ENCODE peak calls at places on chromosome 9, in five cellular contexts. B, V, M, Q and U are unnamed samples.

GRCh38 chr9:15139467-15139866 is 167.5 kb downstream of the TTC39B start:
- DNase-seq in B (no peak), V (no peak), M (no peak), Q (no peak), U (no peak)

GRCh38 chr9:108056805-108057386 is 567.3 kb upstream of the KLF4 start:
- DNase-seq in B (no peak), V (no peak), M (no peak), Q (no peak), U (no peak)

GRCh38 chr9:93134018-93134739 is at the start of gene NINJ1:
- DNase-seq in B (peak), V (peak), M (peak), Q (peak), U (peak)

GRCh38 chr9:17783227-17783626 is 204.4 kb downstream of the SH3GL2 start:
- DNase-seq in B (no peak), V (no peak), M (no peak), Q (no peak), U (no peak)

GRCh38 chr9:88746029-88746743 is 211.2 kb downstream of the NXNL2 start:
- DNase-seq in B (no peak), V (no peak), M (no peak), Q (no peak), U (no peak)

GRCh38 chr9:135641047-135641446 is 1.7 kb upstream of the GLT6D1 start:
- DNase-seq in B (no peak), V (no peak), M (no peak), Q (no peak), U (no peak)

GRCh38 chr9:84791608-84792007 is 122.1 kb downstream of the NTRK2 start:
- DNase-seq in B (no peak), V (no peak), M (no peak), Q (no peak), U (no peak)

GRCh38 chr9:38371495-38371894 is 21.0 kb upstream of the ALDH1B1 start:
- DNase-seq in B (peak), V (peak), M (peak), Q (peak), U (no peak)

GRCh38 chr9:12494411-12494810 is 198.8 kb upstream of the TYRP1 start:
- DNase-seq in B (no peak), V (no peak), M (no peak), Q (no peak), U (no peak)

GRCh38 chr9:122264360-122265264 is at the start of the genes MRRF and RBM18:
- DNase-seq in B (peak), V (peak), M (peak), Q (peak), U (peak)

GRCh38 chr9:132410642-132411041 is 631 bp downstream of the CFAP77 start:
- DNase-seq in B (no peak), V (no peak), M (no peak), Q (no peak), U (no peak)

GRCh38 chr9:132408521-132408920 is 1.5 kb upstream of the CFAP77 start:
- DNase-seq in B (no peak), V (no peak), M (peak), Q (no peak), U (no peak)

GRCh38 chr9:132412089-132412488 is 2.1 kb downstream of the CFAP77 start:
- DNase-seq in B (no peak), V (peak), M (peak), Q (peak), U (peak)

GRCh38 chr9:132409828-132410528 is at the start of gene CFAP77:
- DNase-seq in B (no peak), V (peak), M (peak), Q (peak), U (no peak)

DNA sequence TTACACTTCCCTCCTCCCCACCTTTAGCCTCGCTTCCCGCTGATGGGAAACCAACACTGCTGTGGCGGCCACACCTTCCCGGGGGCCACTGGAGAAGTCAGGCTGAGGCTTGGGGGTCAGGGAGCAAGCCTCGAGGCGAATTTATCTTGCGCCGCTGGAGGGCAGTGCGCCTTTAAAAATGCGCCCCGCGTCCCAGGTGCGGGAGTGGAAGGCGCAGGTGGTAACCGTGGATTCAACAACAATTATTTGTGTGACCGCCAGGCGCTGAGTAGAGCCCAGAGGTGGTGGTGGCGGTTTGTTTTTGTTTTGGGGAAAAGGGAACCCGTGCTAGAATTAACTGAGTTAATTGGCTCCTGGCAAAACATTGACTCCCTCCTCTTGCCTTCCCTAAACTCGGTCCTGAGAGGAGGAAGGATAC is 1.1 kb downstream of the CFAP77 start:
- DNase-seq in B (no peak), V (peak), M (peak), Q (peak), U (peak)
- TF ChIP-seq SRF in B (no peak), V (no peak), M (no peak), Q (no peak), U (no peak)

GRCh38 chr9:35448511-35448910 is 41.4 kb upstream of the RUSC2 start:
- DNase-seq in B (no peak), V (no peak), M (no peak), Q (peak), U (no peak)
- TF ChIP-seq SRF in B (no peak), V (no peak), M (no peak), Q (no peak), U (no peak)

DNA sequence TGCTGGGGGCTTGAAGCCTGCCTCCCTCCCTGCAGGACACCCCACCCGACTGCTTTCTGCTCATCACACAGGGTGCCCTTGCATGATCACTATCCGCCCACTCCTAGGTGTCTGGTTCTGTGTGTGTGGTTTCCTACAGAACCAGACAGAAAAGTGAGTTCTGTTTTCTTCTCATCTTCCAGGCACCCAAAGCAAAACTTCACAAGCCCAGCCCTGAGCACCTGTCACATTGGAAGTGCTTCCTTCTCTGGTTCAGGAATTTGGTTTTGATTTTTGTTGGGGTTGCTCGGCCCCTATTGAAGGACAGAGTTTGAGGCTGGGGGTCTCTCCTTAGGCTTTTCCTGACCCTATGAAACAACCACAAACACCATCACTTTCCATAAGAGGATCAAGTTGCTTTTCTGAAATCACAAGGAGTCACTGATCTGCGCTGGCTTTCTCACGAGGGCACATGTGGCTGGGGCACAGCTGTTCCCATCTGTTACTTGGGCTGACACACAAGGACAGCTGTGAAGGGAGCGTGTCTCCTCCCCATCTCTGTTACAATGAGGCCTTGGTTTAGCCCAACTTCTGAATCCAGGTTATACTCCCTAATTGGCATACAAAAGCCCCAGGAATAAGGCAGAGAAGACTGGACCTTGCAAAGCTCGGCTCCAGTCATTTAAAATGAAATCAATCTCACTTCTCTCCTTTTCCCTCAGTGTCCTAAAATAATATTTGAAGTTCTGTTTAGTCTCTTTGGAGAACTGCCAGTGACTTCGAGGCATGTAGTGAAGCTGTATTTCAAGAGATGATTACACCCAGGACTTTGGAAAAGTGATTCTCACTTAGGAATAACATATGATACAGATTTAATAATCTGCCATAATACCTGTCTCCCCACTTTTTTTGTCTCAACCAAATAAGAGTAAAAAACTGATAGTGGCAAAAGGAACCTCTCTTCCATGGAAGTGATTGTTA is 213.1 kb upstream of the GAS1 start:
- DNase-seq in B (no peak), V (no peak), M (no peak), Q (no peak), U (no peak)
- TF ChIP-seq SRF in B (no peak), V (no peak), M (no peak), Q (no peak), U (no peak)

DNA sequence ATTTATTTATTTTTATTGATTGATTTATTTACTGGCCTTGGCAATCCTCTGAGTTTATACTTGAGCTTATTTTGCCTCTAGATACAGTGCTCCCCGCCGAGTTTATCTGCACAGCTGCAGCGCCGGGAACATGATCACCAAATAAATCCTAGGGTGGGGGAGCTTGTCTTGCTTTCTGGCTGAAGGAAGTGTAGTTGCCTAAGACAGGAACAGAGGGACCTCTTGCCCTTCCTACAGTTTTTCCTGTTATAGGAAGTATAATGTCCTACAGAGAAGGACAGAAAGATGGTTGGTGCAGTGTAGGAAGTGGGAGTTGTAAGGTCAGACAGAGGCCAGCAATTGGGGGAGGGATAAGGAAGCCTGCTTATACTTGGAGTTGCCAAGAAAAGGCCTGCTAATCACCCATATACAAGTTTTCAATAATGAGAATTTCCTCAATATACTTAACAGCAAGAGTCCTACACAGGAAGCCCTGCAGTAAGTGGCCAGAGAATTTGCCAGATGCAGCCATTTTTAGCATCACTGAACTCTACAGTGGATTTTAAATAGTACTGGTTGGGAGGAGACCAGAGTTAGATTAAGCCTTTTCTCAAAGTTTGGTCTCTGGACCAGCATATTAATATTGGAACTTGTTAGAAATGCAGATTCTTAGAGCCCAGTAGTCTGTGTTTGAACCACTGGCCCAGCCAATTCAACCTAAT is 7.7 kb downstream of the AOPEP start:
- DNase-seq in B (no peak), V (no peak), M (no peak), Q (no peak), U (no peak)
- TF ChIP-seq SRF in B (no peak), V (no peak), M (no peak), Q (no peak), U (no peak)

DNA sequence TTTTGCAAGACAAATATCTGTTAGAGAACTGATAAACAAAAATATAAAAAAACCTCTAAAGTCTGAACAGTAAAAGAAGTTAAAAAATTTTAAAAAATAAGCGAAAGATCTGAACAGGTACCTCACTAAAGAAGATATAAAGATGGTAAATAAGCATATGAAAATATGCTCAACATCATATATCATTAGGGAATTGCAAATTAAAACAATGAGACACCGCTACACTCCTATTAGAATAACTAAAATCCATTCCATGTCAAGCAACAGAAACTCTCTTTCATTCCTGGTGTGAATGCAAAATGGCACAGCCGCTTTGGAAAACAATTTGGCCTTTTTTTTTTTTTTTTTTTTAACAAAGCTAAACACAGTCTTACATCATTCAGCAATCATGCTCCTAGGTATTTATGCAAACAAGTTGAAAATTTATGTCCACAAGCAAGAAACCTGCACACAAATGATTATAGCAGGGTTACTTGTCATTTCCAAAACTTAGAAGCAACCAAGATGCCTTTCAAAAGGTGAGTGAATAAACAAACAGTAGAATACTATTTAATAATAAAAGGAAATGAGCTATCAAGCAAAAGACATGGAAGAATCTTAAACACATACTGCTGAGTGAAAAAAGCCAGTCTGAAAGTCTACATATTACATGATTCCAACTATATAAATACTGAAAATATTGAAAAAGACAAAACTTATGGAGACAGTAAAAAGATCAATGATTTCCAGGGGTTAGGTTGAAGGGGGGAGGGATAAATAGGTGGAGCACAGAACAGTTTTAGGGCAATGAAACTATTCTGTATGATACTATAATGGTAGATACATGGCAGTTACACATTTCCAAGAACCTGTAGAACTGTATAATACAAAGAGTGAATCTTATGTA is 22.1 kb downstream of the ANXA1 start:
- DNase-seq in B (no peak), V (no peak), M (no peak), Q (no peak), U (no peak)
- TF ChIP-seq SRF in B (no peak), V (no peak), M (no peak), Q (no peak), U (no peak)

DNA sequence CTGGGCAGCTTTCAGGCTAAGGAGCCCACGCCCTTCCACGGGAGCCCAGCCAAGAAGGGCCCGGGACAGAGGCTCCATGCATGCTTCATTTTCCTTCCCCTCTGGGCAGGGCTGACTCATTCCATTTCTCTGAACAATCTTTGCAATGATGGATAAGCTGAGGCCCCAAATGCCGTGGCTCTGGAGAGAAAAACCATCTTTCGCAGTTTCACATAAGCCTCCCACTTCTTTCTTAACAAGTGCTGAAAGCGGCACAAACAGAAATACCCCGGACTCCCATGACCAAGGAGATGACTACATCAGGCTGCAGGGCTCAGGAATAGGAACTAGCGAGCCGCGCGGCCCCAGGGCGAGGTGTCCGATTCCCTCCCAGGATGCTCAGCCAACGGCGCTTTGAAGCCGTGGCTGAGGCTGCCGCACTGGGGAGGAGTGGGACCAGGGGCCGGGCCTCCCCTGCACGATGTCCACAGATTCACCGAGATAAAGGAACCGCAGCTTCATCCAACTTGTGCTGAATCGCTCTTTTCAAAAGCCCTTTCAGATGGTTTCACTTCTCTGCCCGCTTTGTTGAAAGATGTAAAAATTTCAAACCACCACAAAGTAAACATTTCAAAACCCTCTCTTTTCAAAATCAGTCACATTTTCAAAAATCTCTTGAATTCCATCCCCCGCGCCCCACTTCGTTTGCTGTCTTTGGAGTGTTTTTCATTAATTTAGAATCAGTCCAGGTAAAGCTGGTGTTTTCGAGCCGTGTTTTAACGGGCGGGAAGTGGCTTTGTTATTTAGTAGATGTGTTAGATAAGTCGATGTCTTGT is 96.6 kb upstream of the LMX1B start:
- DNase-seq in B (no peak), V (peak), M (no peak), Q (peak), U (peak)
- TF ChIP-seq SRF in B (no peak), V (no peak), M (no peak), Q (no peak), U (no peak)

GRCh38 chr9:77851862-77852602 is 179.6 kb downstream of the GNAQ start:
- DNase-seq in B (no peak), V (no peak), M (no peak), Q (peak), U (no peak)
- TF ChIP-seq SRF in B (no peak), V (no peak), M (no peak), Q (no peak), U (no peak)